ENCODE peak calls at places on chromosomes 13 and 19, in six cellular contexts. O is thoracic aorta, J is transverse colon, S is breast epithelium, E is heart left ventricle, N is ascending aorta. A is an unnamed sample.

GRCh38 chr13:79405501-79405830 is 589 bp downstream of the RBM26 start:
- DNase-seq in N (no peak), E (no peak), J (no peak), S (no peak), O (no peak), A (no peak)

GRCh38 chr13:108257238-108257637 is 12.3 kb upstream of the TNFSF13B start:
- DNase-seq in E (no peak), S (no peak), N (no peak), J (no peak), O (no peak), A (no peak)

GRCh38 chr13:41075034-41075433 is 13.7 kb downstream of the WBP4 start:
- DNase-seq in N (no peak), O (no peak), J (no peak), E (no peak), S (no peak), A (no peak)

GRCh38 chr13:105721056-105721455 is 814.4 kb downstream of the EFNB2 start:
- DNase-seq in E (no peak), O (no peak), N (no peak), S (no peak), J (no peak), A (no peak)

GRCh38 chr19:57099199-57099661 is 20.6 kb upstream of the USP29 start:
- DNase-seq in O (no peak), E (peak; percentile 63), S (peak; percentile 61), J (peak; percentile 46), N (no peak), A (peak; percentile 70)

GRCh38 chr19:1063030-1063908 is 3.7 kb upstream of the ARHGAP45 start:
- DNase-seq in N (no peak), S (no peak), J (no peak), O (no peak), E (no peak), A (peak; percentile 63)

GRCh38 chr13:62702502-62702901 is 1286.9 kb upstream of the PCDH20 start:
- DNase-seq in O (no peak), E (no peak), J (no peak), S (no peak), N (no peak), A (no peak)

GRCh38 chr13:24267283-24267682 is 42.1 kb upstream of the C1QTNF9 start:
- DNase-seq in O (no peak), N (no peak), E (no peak), S (no peak), J (no peak), A (no peak)

GRCh38 chr13:48094781-48095502 is at the start of gene MED4:
- DNase-seq in J (peak; percentile 97), O (peak; percentile 84), S (peak; percentile 94), N (peak; percentile 75), E (peak; percentile 96), A (peak; percentile 96)

GRCh38 chr13:77751513-77752456 is 54.3 kb downstream of the SLAIN1 start:
- DNase-seq in E (no peak), N (no peak), J (no peak), O (no peak), S (no peak), A (peak; percentile 42)

GRCh38 chr19:40303765-40304164 is 18.6 kb upstream of the AKT2 start:
- DNase-seq in E (no peak), O (no peak), S (no peak), J (no peak), N (no peak), A (no peak)

GRCh38 chr13:28349901-28350654 is 144.8 kb downstream of the FLT1 start:
- DNase-seq in J (no peak), E (peak; percentile 32), S (no peak), N (no peak), O (no peak), A (no peak)

GRCh38 chr19:1205114-1206062 is at the start of gene STK11:
- DNase-seq in O (peak; percentile 96), J (peak; percentile 99), E (peak; percentile 99), N (peak; percentile 95), S (peak; percentile 99), A (peak; percentile 99)

GRCh38 chr19:16185123-16185924 is at the start of gene FAM32A:
- DNase-seq in N (peak; percentile 98), S (peak; percentile 100), J (peak; percentile 100), O (peak; percentile 97), E (peak; percentile 99), A (peak; percentile 98)

GRCh38 chr19:57245959-57246358 is 5.5 kb downstream of the ZNF805 start:
- DNase-seq in N (no peak), E (no peak), J (no peak), S (no peak), O (no peak), A (no peak)

GRCh38 chr19:18543814-18544475 is 572 bp upstream of the FKBP8 start:
- DNase-seq in S (no peak), N (peak; percentile 26), J (peak; percentile 82), E (peak; percentile 34), O (no peak), A (peak; percentile 73)

GRCh38 chr13:105363747-105364177 is 1171.7 kb downstream of the EFNB2 start:
- DNase-seq in O (no peak), S (no peak), E (no peak), N (no peak), J (no peak), A (no peak)

GRCh38 chr19:48400018-48400742 is 6.7 kb downstream of the GRIN2D start:
- DNase-seq in E (no peak), N (no peak), O (no peak), S (no peak), J (peak; percentile 60), A (peak; percentile 62)

GRCh38 chr19:57947088-57947418 is 453 bp downstream of the ZNF256 start:
- DNase-seq in O (no peak), J (no peak), S (no peak), N (no peak), E (no peak), A (no peak)

DNA sequence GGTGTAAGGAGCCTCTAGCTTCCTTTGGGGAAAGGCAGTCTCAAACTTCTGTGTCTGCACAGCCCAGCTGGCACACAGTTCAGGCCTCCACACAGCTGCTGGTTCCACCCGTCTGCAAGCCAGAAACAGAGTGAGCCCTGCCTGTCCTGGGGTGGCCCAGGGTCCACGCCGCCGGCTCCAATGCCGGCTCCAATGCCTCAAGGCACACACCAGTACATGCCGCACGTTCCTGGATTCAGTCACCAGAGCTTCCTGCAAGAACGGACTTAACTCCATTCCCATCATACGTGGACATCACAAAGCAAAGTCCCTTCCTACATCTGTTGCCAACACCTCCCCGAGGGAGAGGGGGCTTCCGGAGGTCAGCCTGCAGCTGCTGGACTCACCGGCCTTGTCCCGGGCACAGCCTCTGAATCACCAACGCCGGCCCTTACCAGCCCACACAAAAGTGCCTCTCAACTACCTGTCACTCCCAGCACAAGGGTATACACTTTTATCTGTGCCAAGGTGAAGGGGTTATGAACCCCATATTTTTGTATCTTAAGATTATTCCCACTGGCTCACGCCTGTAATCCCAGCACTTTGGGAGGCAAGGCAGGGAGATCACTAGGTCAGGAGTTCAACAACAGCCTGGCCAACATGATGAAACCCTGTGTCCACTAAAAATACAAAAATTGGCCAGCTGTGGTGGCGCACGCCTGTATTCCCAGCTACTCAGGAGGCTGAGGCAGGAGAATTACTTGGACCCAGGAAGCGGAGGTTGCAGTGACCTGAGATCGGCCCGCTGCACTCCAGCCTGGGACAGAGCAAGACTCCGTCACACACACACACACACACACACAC is 8.4 kb downstream of the SH3GL1 start:
- DNase-seq in O (no peak), E (peak; percentile 69), N (no peak), J (no peak), S (no peak), A (no peak)
- H3K4me3 ChIP-seq in O (peak overlapping the region; percentile 7), E (peak overlapping the region; percentile 5), N (no peak overlapping the region), J (no peak overlapping the region), S (no peak overlapping the region), A (no peak overlapping the region)

DNA sequence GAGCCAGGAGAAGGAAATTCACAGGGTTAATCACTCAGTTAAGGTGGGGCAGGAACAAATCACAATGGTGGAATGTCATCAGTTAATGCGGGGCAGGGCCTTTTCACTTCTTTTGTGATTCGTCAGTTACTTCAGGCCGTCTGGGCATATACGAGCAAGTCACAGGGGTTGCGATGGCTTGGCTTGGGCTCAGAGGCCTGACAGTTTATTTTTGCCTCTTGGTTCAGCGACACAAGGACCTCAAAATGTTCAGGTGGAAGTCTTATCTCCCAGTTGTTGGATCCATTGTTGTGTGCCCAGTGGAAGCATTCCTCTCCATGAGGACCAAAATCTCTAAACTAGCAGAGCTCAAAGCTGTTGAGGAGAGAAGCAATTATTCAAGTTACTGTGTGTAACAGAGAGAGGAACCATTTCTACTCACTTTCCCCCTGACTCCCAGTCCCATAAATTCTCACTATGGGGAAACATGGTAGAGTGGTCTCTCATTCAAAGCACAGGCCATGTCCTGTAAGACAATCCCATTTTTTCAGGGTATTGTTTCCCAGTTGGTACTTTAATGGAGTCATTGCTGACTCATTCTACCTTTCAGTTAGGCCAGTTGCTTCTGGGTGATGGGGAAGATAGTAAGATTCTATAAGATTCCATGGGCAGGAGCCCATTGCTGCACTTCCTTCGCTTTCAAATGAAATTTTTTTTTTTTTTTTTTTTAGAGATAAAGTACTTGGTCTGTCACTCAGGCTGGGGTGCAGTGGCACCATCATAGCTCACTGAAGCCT is 8.8 kb upstream of the COX7A1 start:
- DNase-seq in E (no peak), J (no peak), O (no peak), S (no peak), N (no peak), A (no peak)
- H3K27ac ChIP-seq in E (peak overlapping the region; percentile 47), J (no peak overlapping the region), O (no peak overlapping the region), S (no peak overlapping the region), N (no peak overlapping the region), A (no peak overlapping the region)

DNA sequence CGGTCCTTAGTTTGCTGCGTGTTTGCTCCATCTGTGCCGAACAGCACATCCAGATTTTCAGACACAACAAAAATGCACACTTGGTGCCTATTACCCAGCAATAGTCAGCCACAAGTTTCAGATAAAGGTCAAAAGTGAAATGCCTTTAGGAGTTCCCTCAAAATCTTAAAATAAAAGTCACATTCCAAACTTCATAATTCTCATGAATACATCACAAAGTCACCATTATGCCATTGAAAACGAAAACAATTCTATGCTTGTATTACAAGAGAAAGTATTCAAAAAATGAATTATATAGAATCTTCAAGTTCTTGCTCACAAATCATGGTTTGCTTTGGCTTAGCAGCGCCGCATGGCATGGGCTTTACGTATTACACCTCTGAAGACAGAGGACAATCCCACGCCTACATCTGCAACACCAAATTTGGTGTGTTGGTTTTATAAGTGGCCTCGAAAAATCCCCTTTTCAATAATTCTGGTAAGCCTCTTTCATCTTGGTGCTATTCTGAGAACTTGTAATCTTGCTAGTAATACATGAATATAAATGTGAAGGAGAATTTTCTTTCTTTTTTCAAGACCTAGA is 26.6 kb downstream of the COL4A1 start:
- DNase-seq in N (no peak), S (no peak), E (peak; percentile 11), J (no peak), O (no peak), A (no peak)
- H3K4me1 ChIP-seq in N (peaks cover 59% of the 10 kb centered on the region), S (no peaks in the 10 kb centered on the region), E (peaks cover 86% of the 10 kb centered on the region), J (peaks cover 10% of the 10 kb centered on the region), O (peaks cover 97% of the 10 kb centered on the region), A (peaks cover 8% of the 10 kb centered on the region)

GRCh38 chr13:42279080-42279479 is 7.1 kb downstream of the AKAP11 start:
- DNase-seq in O (no peak), N (no peak), S (no peak), E (no peak), J (no peak), A (no peak)

GRCh38 chr13:42276683-42277082 is 4.7 kb downstream of the AKAP11 start:
- DNase-seq in O (no peak), S (no peak), N (no peak), J (no peak), E (no peak), A (no peak)

GRCh38 chr13:42279986-42280385 is 8.0 kb downstream of the AKAP11 start:
- DNase-seq in E (no peak), J (no peak), O (no peak), N (no peak), S (no peak), A (no peak)

GRCh38 chr13:42275506-42275905 is 3.6 kb downstream of the AKAP11 start:
- DNase-seq in S (no peak), E (no peak), N (no peak), O (no peak), J (no peak), A (no peak)

GRCh38 chr13:42277618-42278276 is 5.8 kb downstream of the AKAP11 start:
- DNase-seq in N (no peak), J (no peak), E (no peak), S (no peak), O (no peak), A (no peak)
- H3K4me3 ChIP-seq in N (no peak overlapping the region), J (no peak overlapping the region), E (no peak overlapping the region), S (no peak overlapping the region), O (no peak overlapping the region), A (no peak overlapping the region)

A was measured in lower lobe of right lung.